ENCODE peak calls at places on chromosomes 12 and 14, in six cellular contexts. M is mesenchymal stem cell, A is neuronal stem cell, H is H9, N is IMR-90, J is H1. T is an unnamed sample.

GRCh38 chr12:29317556-29318363 is 63.2 kb downstream of the ERGIC2 start:
- DNase-seq in A (peak), N (peak), M (peak), J (peak), H (peak), T (peak)

GRCh38 chr12:118282767-118283166 is 89.9 kb downstream of the TAOK3 start:
- DNase-seq in J (no peak), H (no peak), M (no peak), A (no peak), N (no peak), T (no peak)

GRCh38 chr12:113056631-113057488 is at the start of gene DTX1:
- DNase-seq in N (no peak), M (no peak), A (no peak), J (no peak), H (no peak), T (no peak)

GRCh38 chr14:25833341-25834121 is 764.3 kb downstream of the NOVA1 start:
- DNase-seq in A (peak), J (no peak), M (peak), N (no peak), H (peak), T (peak)

GRCh38 chr14:52596320-52596719 is 43.7 kb downstream of the GPR137C start:
- DNase-seq in M (no peak), N (no peak), J (peak), H (peak), A (no peak), T (no peak)

GRCh38 chr14:51727526-51727925 is 75.8 kb downstream of the FRMD6 start:
- DNase-seq in J (no peak), H (no peak), A (no peak), M (no peak), N (peak), T (no peak)

GRCh38 chr14:33435911-33436310 is 497.2 kb downstream of the NPAS3 start:
- DNase-seq in M (peak), A (no peak), J (no peak), N (peak), H (no peak), T (peak)

GRCh38 chr12:122481861-122482260 is 18.9 kb downstream of the ZCCHC8 start:
- DNase-seq in H (no peak), J (no peak), A (no peak), M (no peak), N (peak), T (peak)

GRCh38 chr12:107091989-107092641 is 1.2 kb downstream of the CRY1 start:
- DNase-seq in A (peak), H (peak), J (no peak), N (peak), M (peak), T (peak)

DNA sequence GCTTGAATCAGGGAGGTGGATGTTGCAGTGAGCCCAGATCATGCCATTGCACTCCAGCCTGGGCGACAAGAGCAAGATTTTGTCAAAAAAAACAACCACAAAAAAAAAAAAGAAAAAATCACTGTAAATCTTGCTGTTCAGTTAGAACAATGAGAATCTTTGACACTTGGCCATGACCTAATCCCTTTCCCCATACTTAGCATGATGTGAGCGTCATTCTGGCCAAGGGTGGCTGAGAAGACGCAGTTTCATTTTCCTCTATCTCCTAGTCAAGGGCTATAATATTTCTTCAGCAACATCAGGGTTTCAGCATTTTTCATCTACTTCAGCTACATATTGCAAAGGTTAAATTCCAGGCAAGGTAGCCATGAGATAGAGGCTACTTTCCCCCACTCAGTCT is 599.4 kb upstream of the MDGA2 start:
- DNase-seq in A (no peak), N (no peak), H (no peak), M (no peak), J (no peak), T (no peak)
- H2BK120ac ChIP-seq in A (no peak), N (no peak), H (no peak), M (no peak), J (no peak), T (no peak)

GRCh38 chr12:23803547-23803946 is 145.9 kb downstream of the SOX5 start:
- DNase-seq in A (no peak), J (no peak), M (no peak), H (no peak), N (no peak), T (no peak)
- H3K14ac ChIP-seq in A (no peak), J (no peak), M (no peak), H (no peak), N (no peak), T (no peak)

DNA sequence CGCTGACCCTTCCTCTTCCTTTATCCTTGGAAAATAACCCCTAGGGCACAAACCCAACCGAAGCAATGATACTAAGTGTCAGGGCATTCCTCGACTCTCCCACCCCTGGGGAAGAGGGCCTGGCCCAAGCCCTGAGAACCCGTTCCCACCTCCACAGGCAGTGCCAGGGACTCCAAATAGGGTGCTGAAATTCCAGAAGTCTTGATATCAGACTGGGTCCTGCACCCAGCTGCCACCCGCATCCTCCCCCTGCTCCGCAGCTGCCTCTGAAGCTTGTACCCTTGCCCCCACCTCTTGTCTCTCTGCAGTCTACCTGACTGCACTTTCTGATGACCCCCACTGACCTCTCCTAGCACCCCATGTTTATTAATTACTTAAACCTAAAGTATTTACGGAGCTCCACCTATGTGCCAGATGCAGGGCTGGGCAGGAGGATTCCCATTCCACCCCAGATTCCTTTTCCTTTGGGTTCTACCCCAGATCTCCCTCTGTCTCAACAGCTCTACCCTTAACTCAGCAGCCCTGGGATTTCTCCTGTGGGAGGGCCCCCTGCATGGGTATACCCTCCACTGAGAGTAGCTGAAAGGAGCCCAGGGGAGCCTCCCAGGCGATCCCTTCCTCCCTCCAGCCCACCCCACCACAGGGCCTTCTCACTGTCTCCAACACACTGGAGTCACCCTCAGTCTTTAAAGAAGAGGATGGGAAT is 4.1 kb upstream of the KRT18 start:
- DNase-seq in J (no peak), H (no peak), N (no peak), M (no peak), A (no peak), T (peak)
- H2BK120ac ChIP-seq in J (peak), H (no peak), N (peak), M (peak), A (peak), T (peak)

GRCh38 chr12:6370576-6370935 is 4.8 kb downstream of the SCNN1A start:
- DNase-seq in N (no peak), M (no peak), J (no peak), H (peak), A (no peak), T (no peak)
- H3K14ac ChIP-seq in N (peak), M (peak), J (no peak), H (peak), A (no peak), T (peak)

GRCh38 chr12:124568431-124569374 is 1.3 kb upstream of the NCOR2 start:
- DNase-seq in A (no peak), M (peak), H (peak), N (peak), J (peak), T (no peak)
- H2BK120ac ChIP-seq in A (peak), M (peak), H (no peak), N (peak), J (peak), T (peak)

GRCh38 chr14:75553761-75554160 is 24.7 kb upstream of the FLVCR2 start:
- DNase-seq in J (no peak), N (no peak), H (no peak), A (no peak), M (peak), T (no peak)
- H3K14ac ChIP-seq in J (no peak), N (no peak), H (no peak), A (no peak), M (no peak), T (no peak)

GRCh38 chr12:80257920-80258319 is 158.6 kb downstream of the OTOGL start:
- DNase-seq in N (no peak), J (no peak), A (no peak), H (no peak), M (no peak), T (no peak)
- H2BK120ac ChIP-seq in N (no peak), J (no peak), A (no peak), H (no peak), M (no peak), T (no peak)

GRCh38 chr12:50402270-50403000 is 1.8 kb downstream of the LARP4 start:
- DNase-seq in N (no peak), J (no peak), M (peak), H (no peak), A (no peak), T (no peak)

GRCh38 chr12:50398931-50399330 is 1.8 kb upstream of the LARP4 start:
- DNase-seq in J (no peak), H (peak), A (no peak), N (no peak), M (no peak), T (no peak)

GRCh38 chr12:50400104-50400637 is 514 bp upstream of the LARP4 start:
- DNase-seq in M (no peak), J (no peak), N (no peak), A (no peak), H (no peak), T (no peak)

GRCh38 chr12:50401383-50402155 is 884 bp downstream of the LARP4 start:
- DNase-seq in J (no peak), A (peak), M (peak), H (no peak), N (peak), T (no peak)

GRCh38 chr12:50400638-50401382 is at the start of gene LARP4:
- DNase-seq in H (peak), M (peak), J (peak), N (peak), A (peak), T (peak)
- H3K14ac ChIP-seq in H (peak), M (peak), J (peak), N (peak), A (no peak), T (peak)

T was measured in trophoblast cell.